ENCODE peak calls at places on chromosomes 6 and 20, in nine cellular contexts. H is left ventricle myocardium inferior, I is foreskin fibroblast, B is fibroblast of lung, T is BJ, L is dorsolateral prefrontal cortex, F is fibroblast of pulmonary artery, N is RWPE2, Z is cardiac muscle cell. D is an unnamed sample.

GRCh38 chr20:32215147-32215546 is 7.5 kb downstream of the POFUT1 start:
- DNase-seq in H (no peak), T (no peak), I (no peak), B (no peak), Z (no peak), F (no peak), L (no peak), N (peak), D (no peak)

GRCh38 chr6:108798672-108799355 is 49.4 kb upstream of the ARMC2 start:
- DNase-seq in I (no peak), B (no peak), L (no peak), Z (peak), F (peak), T (no peak), H (peak), N (no peak), D (no peak)

GRCh38 chr6:116405147-116405546 is 34.4 kb downstream of the DSE start:
- DNase-seq in H (no peak), B (peak), F (no peak), L (no peak), I (peak), T (peak), N (no peak), Z (peak), D (peak)

GRCh38 chr6:148328876-148329567 is 13.6 kb upstream of the SASH1 start:
- DNase-seq in H (no peak), Z (no peak), B (no peak), L (no peak), N (no peak), T (no peak), I (no peak), F (no peak), D (no peak)

GRCh38 chr6:41922154-41922553 is 855 bp downstream of the BYSL start:
- DNase-seq in I (no peak), N (no peak), T (no peak), H (no peak), F (no peak), L (no peak), B (no peak), Z (no peak), D (peak)

GRCh38 chr6:166898910-166899309 is 57.4 kb downstream of the RNASET2 start:
- DNase-seq in T (no peak), L (no peak), Z (no peak), B (no peak), N (no peak), H (no peak), F (no peak), I (no peak), D (no peak)

GRCh38 chr20:62388839-62389600 is 2.1 kb downstream of the RPS21 start:
- DNase-seq in H (no peak), N (no peak), F (no peak), L (no peak), B (no peak), T (no peak), Z (no peak), I (no peak), D (no peak)

GRCh38 chr6:8432614-8433013 is 2.7 kb downstream of the SLC35B3 start:
- DNase-seq in B (no peak), F (no peak), T (no peak), I (no peak), Z (no peak), L (no peak), N (no peak), H (no peak), D (no peak)

GRCh38 chr6:100573169-100573568 is 108.4 kb upstream of the SIM1 start:
- DNase-seq in B (peak), L (no peak), N (no peak), Z (peak), F (peak), I (peak), H (no peak), T (no peak), D (peak)

GRCh38 chr6:13425971-13426931 is 61.1 kb downstream of the GFOD1 start:
- DNase-seq in T (no peak), Z (peak), L (no peak), N (no peak), F (peak), I (no peak), H (no peak), B (peak), D (no peak)

GRCh38 chr6:119158057-119158848 is 79.8 kb upstream of the FAM184A start:
- DNase-seq in F (peak), Z (no peak), T (no peak), B (peak), N (no peak), I (peak), H (peak), L (peak), D (peak)

GRCh38 chr20:39474829-39475228 is 512.7 kb downstream of the DHX35 start:
- DNase-seq in F (no peak), L (no peak), B (no peak), Z (no peak), H (no peak), T (no peak), N (no peak), I (no peak), D (no peak)

GRCh38 chr20:35000311-35000921 is 44.7 kb downstream of the MYH7B start:
- DNase-seq in H (peak), I (no peak), F (no peak), N (no peak), Z (no peak), L (no peak), T (no peak), B (no peak), D (no peak)

GRCh38 chr6:139164001-139164400 is 29.1 kb downstream of the HECA start:
- DNase-seq in B (no peak), H (no peak), T (no peak), Z (no peak), I (no peak), L (no peak), F (no peak), N (no peak), D (no peak)

GRCh38 chr20:35135867-35136586 is 11.1 kb downstream of the EDEM2 start:
- DNase-seq in L (no peak), N (peak), Z (peak), I (peak), B (peak), T (no peak), H (peak), F (peak), D (peak)

GRCh38 chr6:136396908-136397307 is 107.3 kb upstream of the BCLAF1 start:
- DNase-seq in T (no peak), N (no peak), I (no peak), H (no peak), B (no peak), Z (no peak), F (no peak), L (no peak), D (no peak)

GRCh38 chr20:49846206-49846807 is 33.7 kb downstream of the SLC9A8 start:
- DNase-seq in H (no peak), N (no peak), Z (peak), F (peak), L (peak), T (no peak), I (peak), B (peak), D (peak)

GRCh38 chr6:113586966-113587699 is 270.0 kb upstream of the MARCKS start:
- DNase-seq in T (no peak), N (no peak), L (no peak), F (no peak), I (no peak), H (no peak), Z (peak), B (no peak), D (no peak)

GRCh38 chr20:53850318-53850717 is 220.1 kb downstream of the BCAS1 start:
- DNase-seq in H (no peak), B (no peak), L (no peak), T (no peak), N (no peak), F (no peak), Z (no peak), I (no peak), D (no peak)

DNA sequence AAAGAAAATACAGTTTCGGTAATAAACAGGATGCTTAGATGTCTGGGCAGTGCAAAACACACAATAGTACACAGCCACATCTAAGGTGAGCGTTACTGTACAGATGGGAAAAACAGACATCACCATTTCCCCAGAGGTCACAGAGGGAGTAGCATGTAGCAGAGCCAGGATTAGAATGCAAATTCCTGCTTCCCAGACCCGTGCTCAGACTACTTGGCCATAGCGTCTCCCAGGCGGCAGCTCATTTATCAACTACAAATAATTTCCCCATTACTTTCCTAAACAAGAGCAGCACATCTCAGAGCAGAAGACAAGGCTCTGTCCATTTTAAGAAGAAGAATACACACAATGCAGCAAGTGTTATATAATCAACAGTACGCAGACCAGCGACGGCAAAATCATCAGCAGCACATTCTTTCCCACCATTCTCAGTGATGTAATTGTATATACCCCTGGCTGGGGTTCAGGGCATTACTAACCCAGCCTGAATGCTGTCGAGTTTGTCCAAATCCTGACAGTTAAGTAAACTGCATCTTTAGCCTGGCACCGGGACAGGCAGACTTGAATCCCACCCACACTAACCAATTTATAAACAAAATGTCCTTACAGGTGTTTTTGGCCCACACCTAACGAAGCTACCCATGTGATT is 61.9 kb downstream of the CNKSR3 start:
- DNase-seq in B (peak), N (no peak), L (no peak), H (no peak), I (peak), T (no peak), Z (peak), F (peak), D (peak)
- TF ChIP-seq CTCF in B (peak), N (no peak), L (peak), H (peak), I (no peak), T (peak), Z (peak), F (peak), D (peak)

GRCh38 chr20:43438578-43439316 is 18.9 kb upstream of the SRSF6 start:
- DNase-seq in L (no peak), B (no peak), T (no peak), N (peak), H (no peak), Z (no peak), F (no peak), I (no peak), D (no peak)
- H3K4me3 ChIP-seq in L (no peak), B (no peak), T (no peak), N (no peak), H (no peak), Z (no peak), F (no peak), I (no peak), D (no peak)

DNA sequence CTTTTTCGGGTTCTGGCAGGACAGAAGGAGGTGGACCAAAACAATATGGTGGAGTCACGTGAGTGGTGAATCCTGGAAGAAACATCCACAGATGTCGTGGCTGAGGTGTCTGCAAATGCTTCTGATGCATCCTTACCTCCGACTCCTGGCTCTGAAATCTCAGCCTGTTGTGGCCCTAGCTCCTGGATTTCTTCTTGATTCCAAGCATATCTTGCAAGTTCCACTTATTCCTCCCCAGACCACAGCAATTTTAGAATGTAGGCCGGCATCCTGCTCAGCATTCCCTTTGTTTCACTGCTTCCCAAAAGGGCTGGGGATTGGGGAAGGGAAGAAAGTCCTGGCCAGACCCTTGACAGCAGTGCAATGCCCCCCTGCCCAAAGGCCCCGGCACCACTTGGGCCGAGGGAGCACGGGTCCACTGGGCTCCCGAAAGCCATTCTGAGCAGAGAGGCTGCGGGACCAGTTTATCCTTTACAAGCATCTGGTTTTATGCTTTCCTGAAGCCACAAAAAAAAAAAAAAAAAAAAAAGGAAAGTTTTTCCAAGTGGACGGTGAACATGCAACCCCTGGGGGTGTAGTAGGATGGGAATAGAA is 200.9 kb upstream of the RNF24 start:
- DNase-seq in L (no peak), N (no peak), F (no peak), T (peak), B (no peak), H (no peak), Z (no peak), I (no peak), D (peak)
- TF ChIP-seq CTCF in L (no peak), N (no peak), F (no peak), T (no peak), B (no peak), H (no peak), Z (no peak), I (no peak), D (no peak)

DNA sequence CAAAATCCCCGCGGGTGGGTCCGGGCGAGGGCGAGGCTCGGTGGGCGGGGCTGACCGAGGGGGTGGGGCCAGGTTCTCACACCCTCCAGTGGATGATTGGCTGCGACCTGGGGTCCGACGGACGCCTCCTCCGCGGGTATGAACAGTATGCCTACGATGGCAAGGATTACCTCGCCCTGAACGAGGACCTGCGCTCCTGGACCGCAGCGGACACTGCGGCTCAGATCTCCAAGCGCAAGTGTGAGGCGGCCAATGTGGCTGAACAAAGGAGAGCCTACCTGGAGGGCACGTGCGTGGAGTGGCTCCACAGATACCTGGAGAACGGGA is 809 bp downstream of the HLA-G start:
- DNase-seq in B (no peak), F (no peak), L (no peak), Z (no peak), I (no peak), H (no peak), T (no peak), N (no peak), D (no peak)
- H3K4me3 ChIP-seq in B (no peak), F (no peak), L (no peak), Z (peak), I (no peak), H (peak), T (no peak), N (no peak), D (no peak)

GRCh38 chr6:163438940-163439335 is 24.4 kb downstream of the QKI start:
- DNase-seq in F (no peak), T (no peak), Z (peak), I (no peak), N (no peak), L (no peak), B (no peak), H (peak), D (no peak)
- TF ChIP-seq CTCF in F (no peak), T (no peak), Z (no peak), I (no peak), N (no peak), L (no peak), B (no peak), H (no peak), D (no peak)

GRCh38 chr6:2231438-2231837 is 14.0 kb downstream of the GMDS start:
- DNase-seq in N (no peak), I (no peak), Z (no peak), H (no peak), F (peak), B (peak), L (no peak), T (no peak), D (no peak)

GRCh38 chr6:2230659-2231277 is 14.6 kb downstream of the GMDS start:
- DNase-seq in Z (no peak), B (no peak), H (no peak), N (no peak), T (no peak), I (no peak), L (no peak), F (no peak), D (no peak)

GRCh38 chr6:2229039-2229438 is 16.4 kb downstream of the GMDS start:
- DNase-seq in N (no peak), H (no peak), Z (no peak), L (no peak), B (no peak), I (no peak), F (peak), T (no peak), D (peak)

GRCh38 chr6:2229742-2230141 is 15.7 kb downstream of the GMDS start:
- DNase-seq in I (no peak), N (no peak), T (no peak), H (no peak), F (no peak), Z (no peak), B (no peak), L (no peak), D (no peak)

DNA sequence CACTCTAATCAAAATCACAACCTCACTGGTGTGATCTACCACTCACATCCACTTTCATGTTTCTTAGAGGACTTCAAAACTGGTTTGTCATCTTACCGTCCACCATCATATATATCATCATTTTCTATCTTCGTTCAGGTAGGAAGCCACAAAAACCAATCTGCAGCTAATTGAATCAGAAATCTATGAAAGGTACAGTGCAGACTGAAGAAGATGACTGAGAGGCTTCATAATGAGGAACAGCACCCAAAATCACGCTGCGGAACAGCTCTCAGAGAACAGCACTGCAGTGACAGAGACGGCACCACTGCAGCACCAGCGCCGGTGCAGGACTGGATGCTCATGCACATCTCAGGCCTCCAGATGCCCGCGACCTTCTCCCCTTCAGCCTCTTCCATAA is 13.0 kb downstream of the GMDS start:
- DNase-seq in N (no peak), I (no peak), T (no peak), F (no peak), Z (no peak), L (no peak), H (no peak), B (no peak), D (no peak)
- H3K4me3 ChIP-seq in N (no peak), I (no peak), T (no peak), F (no peak), Z (no peak), L (no peak), H (no peak), B (no peak), D (no peak)

GRCh38 chr20:36792422-36792821 is 18.9 kb upstream of the DSN1 start:
- DNase-seq in B (peak), F (peak), N (no peak), Z (peak), I (peak), H (no peak), T (no peak), L (peak), D (peak)
- TF ChIP-seq CTCF in B (peak), F (peak), N (peak), Z (peak), I (peak), H (peak), T (peak), L (peak), D (peak)

DNA sequence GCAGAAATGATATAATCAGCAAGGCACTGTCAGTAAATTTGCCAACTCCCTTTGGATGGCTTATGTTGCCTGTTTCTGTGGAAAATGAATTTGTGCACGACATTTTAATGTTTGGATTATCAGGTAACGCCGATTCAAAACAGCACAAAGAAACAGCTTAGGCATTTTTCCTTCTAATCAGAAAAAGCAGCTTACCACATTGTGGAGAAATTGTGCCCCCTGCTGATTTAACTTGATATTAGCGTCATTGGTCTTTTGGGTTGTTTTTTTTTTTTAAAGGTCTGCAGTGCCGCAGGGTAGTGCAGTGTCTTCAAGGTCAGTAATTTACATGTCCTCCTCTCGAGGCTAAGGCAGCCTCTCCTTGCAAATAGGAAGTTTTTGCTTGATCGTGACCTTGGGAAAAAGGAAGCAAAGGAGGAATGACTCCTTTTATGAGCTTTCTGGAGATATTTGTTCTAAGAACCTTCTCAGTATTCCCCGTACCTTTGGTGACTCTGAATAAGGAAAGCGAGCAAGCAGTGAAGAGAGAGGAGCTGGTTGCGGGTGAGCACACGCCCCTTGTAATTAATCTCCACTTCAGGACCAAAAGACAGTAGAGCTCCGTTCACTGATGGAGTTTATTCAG is 79.1 kb downstream of the ELOVL4 start:
- DNase-seq in N (no peak), T (peak), B (peak), H (no peak), Z (peak), I (peak), L (no peak), F (peak), D (peak)
- H3K4me3 ChIP-seq in N (no peak), T (no peak), B (peak), H (no peak), Z (peak), I (peak), L (no peak), F (peak), D (no peak)

GRCh38 chr20:19866070-19866469 is 108.0 kb downstream of the RIN2 start:
- DNase-seq in Z (no peak), I (no peak), F (no peak), B (no peak), H (no peak), L (no peak), N (no peak), T (no peak), D (no peak)
- TF ChIP-seq CTCF in Z (no peak), I (no peak), F (no peak), B (no peak), H (no peak), L (no peak), N (no peak), T (no peak), D (no peak)

DNA sequence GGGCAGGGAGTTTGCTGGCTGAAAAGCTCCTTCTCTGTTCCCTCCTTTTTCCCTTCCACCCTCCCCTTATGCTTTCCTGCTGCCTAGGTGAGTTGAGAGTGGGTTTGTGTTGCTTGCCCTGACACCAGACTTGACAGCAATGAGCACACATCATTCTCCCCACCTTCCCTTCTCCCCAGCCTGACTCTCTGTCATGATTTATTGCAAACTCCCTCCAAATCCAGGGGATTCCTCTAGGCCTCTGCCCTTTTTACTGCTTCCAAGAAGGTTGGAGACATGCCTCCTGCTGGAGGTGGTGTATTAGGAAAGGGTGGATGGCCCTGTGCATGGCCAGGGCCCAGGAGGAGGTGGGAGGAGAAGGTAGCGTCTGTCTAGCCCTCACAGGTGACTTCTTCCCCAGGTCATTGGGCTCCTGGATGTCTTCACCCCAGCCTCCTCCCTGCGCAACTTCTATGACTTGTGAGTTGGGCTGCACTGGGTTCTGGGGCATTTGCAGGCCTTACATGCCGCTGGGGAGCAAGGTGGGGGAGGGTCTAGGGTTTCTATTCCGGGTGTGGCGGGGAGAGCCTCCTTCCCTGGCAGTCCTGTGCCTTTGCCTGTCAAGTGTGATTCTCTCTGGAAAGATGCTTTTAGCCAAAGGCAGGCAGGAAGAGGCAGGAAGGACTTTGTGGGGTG is 2.0 kb downstream of the MAPK13 start:
- DNase-seq in N (no peak), Z (no peak), B (no peak), L (no peak), T (no peak), H (no peak), F (no peak), I (no peak), D (no peak)
- H3K4me3 ChIP-seq in N (no peak), Z (no peak), B (no peak), L (no peak), T (no peak), H (no peak), F (no peak), I (no peak), D (no peak)

D was measured in fibroblast of villous mesenchyme.